ENCODE peak calls at places on chromosomes 1 and 21, in five cellular contexts. Y, B, H, C and V are unnamed samples.
A peak's percentile ranks its signal among the peaks of the same experiment; 100 is the strongest.

GRCh38 chr1:87800006-87800405 is 471.3 kb downstream of the LMO4 start:
- DNase-seq in Y (no peak), B (peak; percentile 40), H (no peak), C (no peak), V (no peak)

GRCh38 chr21:35400233-35400939 is 351.3 kb upstream of the RUNX1 start:
- DNase-seq in Y (peak; percentile 85), B (peak; percentile 67), H (peak; percentile 82), C (peak; percentile 79), V (peak; percentile 50)

GRCh38 chr1:234440348-234440747 is 38.6 kb downstream of the TARBP1 start:
- DNase-seq in Y (no peak), B (no peak), H (no peak), C (no peak), V (no peak)

GRCh38 chr1:162570718-162571117 is 9.2 kb downstream of the UAP1 start:
- DNase-seq in Y (no peak), B (no peak), H (no peak), C (no peak), V (no peak)

GRCh38 chr1:23403038-23403336 is 21.6 kb downstream of the TCEA3 start:
- DNase-seq in Y (peak; percentile 46), B (peak; percentile 86), H (no peak), C (peak; percentile 59), V (no peak)

GRCh38 chr1:108117908-108118902 is 81.9 kb downstream of the SLC25A24 start:
- DNase-seq in Y (peak; percentile 79), B (peak; percentile 76), H (peak; percentile 58), C (peak; percentile 43), V (no peak)

GRCh38 chr21:32456497-32456918 is 44.0 kb downstream of the EVA1C start:
- DNase-seq in Y (peak; percentile 83), B (peak; percentile 84), H (no peak), C (no peak), V (no peak)

GRCh38 chr1:228226956-228227791 is 19.3 kb downstream of the OBSCN start:
- DNase-seq in Y (peak; percentile 54), B (peak; percentile 63), H (no peak), C (peak; percentile 58), V (peak; percentile 60)

GRCh38 chr1:59199734-59200376 is 97.0 kb upstream of the FGGY start:
- DNase-seq in Y (no peak), B (no peak), H (no peak), C (no peak), V (peak; percentile 44)

GRCh38 chr1:202802998-202803932 is 5.0 kb downstream of the KDM5B start:
- DNase-seq in Y (peak; percentile 63), B (peak; percentile 57), H (no peak), C (peak; percentile 53), V (no peak)

GRCh38 chr1:228042508-228042907 is 35.7 kb downstream of the WNT3A start:
- DNase-seq in Y (no peak), B (no peak), H (no peak), C (no peak), V (no peak)

GRCh38 chr1:26833432-26834405 is 7.2 kb downstream of the ZDHHC18 start:
- DNase-seq in Y (no peak), B (no peak), H (peak; percentile 64), C (no peak), V (peak; percentile 52)

GRCh38 chr1:210554382-210554781 is 225.7 kb downstream of the HHAT start:
- DNase-seq in Y (no peak), B (no peak), H (no peak), C (no peak), V (no peak)

GRCh38 chr1:16451868-16452528 is 11.5 kb downstream of the NECAP2 start:
- DNase-seq in Y (no peak), B (no peak), H (no peak), C (no peak), V (no peak)

GRCh38 chr1:84842748-84843231 is 50.2 kb downstream of the LPAR3 start:
- DNase-seq in Y (peak; percentile 15), B (no peak), H (no peak), C (no peak), V (no peak)

DNA sequence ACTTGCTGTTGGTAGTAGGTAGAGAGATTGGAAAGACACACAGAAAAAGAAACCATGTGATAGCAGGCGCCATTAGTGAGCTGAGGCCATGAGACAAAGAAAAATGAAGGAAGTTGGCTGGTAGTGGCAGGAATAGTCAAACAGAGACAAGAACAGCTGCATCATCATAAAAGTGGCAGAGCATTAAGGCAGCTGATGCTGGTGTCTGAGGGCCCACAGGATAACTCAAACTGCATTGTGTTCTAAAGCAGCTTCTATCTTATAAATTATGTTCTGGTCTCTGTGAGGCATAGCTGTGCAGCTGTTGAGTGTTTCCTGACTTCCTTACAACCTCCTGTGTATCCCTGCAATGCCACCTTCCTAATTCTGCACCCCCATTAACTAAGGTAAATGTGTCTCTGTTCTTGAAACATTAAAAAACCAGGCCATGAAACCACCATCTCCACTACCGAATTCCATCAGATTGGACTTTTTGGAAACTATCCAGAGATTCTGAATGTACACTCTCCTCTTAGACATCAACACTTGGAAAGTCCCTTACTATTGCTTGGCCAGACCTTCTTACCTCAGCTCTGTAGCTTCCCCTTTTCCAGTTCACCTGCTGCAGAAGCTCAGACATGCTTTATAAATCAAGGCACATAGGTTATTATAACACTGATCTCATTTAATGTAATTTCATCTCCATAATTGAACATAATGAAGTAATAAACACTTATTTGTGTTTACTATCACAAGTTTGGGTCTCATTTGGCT is 23.4 kb upstream of the ARHGAP29 start:
- DNase-seq in Y (no peak), B (no peak), H (no peak), C (no peak), V (no peak)
- H3K9ac ChIP-seq in Y (no peak overlapping the region), B (no peak overlapping the region), H (no peak overlapping the region), C (no peak overlapping the region), V (no peak overlapping the region)

GRCh38 chr21:15034126-15034848 is 30.5 kb downstream of the NRIP1 start:
- DNase-seq in Y (peak; percentile 66), B (peak; percentile 72), H (no peak), C (no peak), V (no peak)
- H3K27ac ChIP-seq in Y (peak overlapping the region; percentile 39), B (peak overlapping the region; percentile 6), H (no peak overlapping the region), C (no peak overlapping the region), V (no peak overlapping the region)

GRCh38 chr1:212386029-212386428 is 28.7 kb downstream of the PACC1 start:
- DNase-seq in Y (no peak), B (no peak), H (no peak), C (no peak), V (no peak)

GRCh38 chr1:212388985-212389716 is 25.5 kb downstream of the PACC1 start:
- DNase-seq in Y (no peak), B (no peak), H (no peak), C (no peak), V (no peak)
- H3K36me3 ChIP-seq in Y (peaks cover 5% of the 10 kb centered on the region), B (peaks cover 10% of the 10 kb centered on the region), H (peaks cover 20% of the 10 kb centered on the region), C (peaks cover 46% of the 10 kb centered on the region), V (no peaks in the 10 kb centered on the region)

GRCh38 chr1:225965231-225965630 is 24.2 kb upstream of the LEFTY2 start:
- DNase-seq in Y (no peak), B (no peak), H (no peak), C (no peak), V (no peak)
- H3K9ac ChIP-seq in Y (no peak overlapping the region), B (no peak overlapping the region), H (no peak overlapping the region), C (no peak overlapping the region), V (no peak overlapping the region)

GRCh38 chr1:222989443-222989842 is 153.6 kb downstream of the TLR5 start:
- DNase-seq in Y (no peak), B (no peak), H (no peak), C (no peak), V (no peak)

GRCh38 chr1:222991908-222992307 is 151.1 kb downstream of the TLR5 start:
- DNase-seq in Y (no peak), B (no peak), H (no peak), C (no peak), V (no peak)

GRCh38 chr1:222991177-222991576 is 151.9 kb downstream of the TLR5 start:
- DNase-seq in Y (no peak), B (no peak), H (no peak), C (no peak), V (no peak)

GRCh38 chr1:222987616-222988015 is 155.4 kb downstream of the TLR5 start:
- DNase-seq in Y (no peak), B (no peak), H (no peak), C (no peak), V (no peak)
- H3K27ac ChIP-seq in Y (no peak overlapping the region), B (no peak overlapping the region), H (no peak overlapping the region), C (no peak overlapping the region), V (no peak overlapping the region)

DNA sequence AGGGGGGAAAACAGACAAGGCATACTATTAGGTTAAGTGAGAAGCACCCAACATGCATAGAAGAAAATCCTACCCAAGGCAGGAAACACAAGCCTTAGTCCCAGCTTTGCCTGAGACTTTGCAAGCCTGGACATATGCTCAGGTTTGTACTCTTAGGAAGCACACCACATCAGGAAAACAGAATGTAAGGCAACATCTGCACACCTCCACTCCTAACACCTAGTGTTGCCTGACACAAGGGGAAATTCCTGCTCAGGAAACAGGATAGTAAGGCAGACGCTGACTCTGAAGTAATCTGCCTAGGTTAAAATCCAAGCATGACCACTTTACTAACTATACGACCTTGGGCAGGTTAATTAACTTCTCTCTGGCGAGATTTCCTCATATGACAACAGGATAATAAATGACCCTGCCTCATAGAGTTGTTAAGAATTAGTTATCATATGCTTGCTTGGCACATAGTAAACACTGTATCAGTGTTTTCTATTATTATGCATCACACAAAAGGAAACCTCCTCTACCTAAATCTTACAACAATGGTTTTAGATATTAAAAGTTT is 119.8 kb downstream of the ZZZ3 start:
- DNase-seq in Y (no peak), B (no peak), H (no peak), C (no peak), V (no peak)
- H3K36me3 ChIP-seq in Y (peaks cover 2% of the 10 kb centered on the region), B (peaks cover 27% of the 10 kb centered on the region), H (peaks cover 39% of the 10 kb centered on the region), C (peaks cover 41% of the 10 kb centered on the region), V (peaks cover 11% of the 10 kb centered on the region)

GRCh38 chr1:237074371-237075117 is 32.6 kb downstream of the RYR2 start:
- DNase-seq in Y (no peak), B (no peak), H (no peak), C (no peak), V (no peak)
- H3K9ac ChIP-seq in Y (no peak overlapping the region), B (no peak overlapping the region), H (no peak overlapping the region), C (no peak overlapping the region), V (no peak overlapping the region)